ENCODE peak calls at places on chromosome 16, in nine cellular contexts. B is pancreas; X is neural crest cell; L is activated naive CD8-positive, alpha-beta T cell treated with anti-CD3 and anti-CD28 coated beads, Interleukin-2, amount 50 U/mL, for 16 hours; R is tibial artery; W is stimulated activated CD8-positive, alpha-beta memory T cell treated with anti-CD3 and anti-CD28 coated beads, Interleukin-4, amount 100 ng/mL, for 24 hours; F is HCEC 1CT; P is stimulated activated CD4-positive, alpha-beta T cell treated with anti-CD3 and anti-CD28 coated beads, Interleukin-4, amount 100 ng/mL, for 48 hours; C is adrenal gland. Z is an unnamed sample.

GRCh38 chr16:13390093-13390985 is 488.9 kb downstream of the SHISA9 start:
- DNase-seq in B (no peak), X (no peak), L (no peak), R (no peak), W (no peak), F (no peak), P (no peak), C (no peak), Z (peak)

GRCh38 chr16:3528406-3528805 is 27.6 kb downstream of the CLUAP1 start:
- DNase-seq in B (no peak), X (no peak), L (no peak), R (peak), W (no peak), F (no peak), P (no peak), C (no peak), Z (no peak)

GRCh38 chr16:5031601-5032000 is 2.1 kb downstream of the NAGPA start:
- DNase-seq in B (no peak), X (no peak), L (no peak), R (no peak), W (no peak), F (no peak), P (no peak), C (no peak), Z (no peak)

GRCh38 chr16:28010671-28011070 is 52.8 kb downstream of the GSG1L start:
- DNase-seq in B (no peak), X (no peak), L (no peak), R (no peak), W (no peak), F (no peak), P (no peak), C (no peak), Z (no peak)

GRCh38 chr16:30767767-30768465 is 5.8 kb downstream of the RNF40 start:
- DNase-seq in B (no peak), X (no peak), L (no peak), R (no peak), W (no peak), F (no peak), P (no peak), C (no peak), Z (no peak)

GRCh38 chr16:74448990-74449389 is 27.7 kb upstream of the CLEC18B start:
- DNase-seq in B (no peak), X (no peak), L (no peak), R (peak), W (no peak), F (peak), P (no peak), C (peak), Z (no peak)

GRCh38 chr16:85526132-85526731 is 86.9 kb upstream of the GSE1 start:
- DNase-seq in B (peak), X (no peak), L (no peak), R (no peak), W (no peak), F (no peak), P (no peak), C (no peak), Z (no peak)

GRCh38 chr16:7440886-7441400 is 108.3 kb downstream of the RBFOX1 start:
- DNase-seq in B (no peak), X (no peak), L (no peak), R (no peak), W (no peak), F (no peak), P (no peak), C (no peak), Z (no peak)

GRCh38 chr16:51154271-51155171 is 3.5 kb upstream of the SALL1 start:
- DNase-seq in B (no peak), X (peak), L (no peak), R (no peak), W (no peak), F (no peak), P (no peak), C (no peak), Z (no peak)

GRCh38 chr16:31472559-31473203 is 729 bp downstream of the TGFB1I1 start:
- DNase-seq in B (peak), X (no peak), L (no peak), R (peak), W (peak), F (peak), P (no peak), C (peak), Z (peak)

GRCh38 chr16:3058173-3059030 is 7.0 kb upstream of the IL32 start:
- DNase-seq in B (peak), X (no peak), L (no peak), R (no peak), W (no peak), F (peak), P (no peak), C (peak), Z (no peak)

GRCh38 chr16:8572919-8573724 is 17.2 kb downstream of the TMEM114 start:
- DNase-seq in B (no peak), X (no peak), L (no peak), R (no peak), W (no peak), F (peak), P (no peak), C (no peak), Z (no peak)

GRCh38 chr16:82695806-82696205 is 69.0 kb downstream of the CDH13 start:
- DNase-seq in B (no peak), X (no peak), L (no peak), R (no peak), W (no peak), F (no peak), P (no peak), C (no peak), Z (no peak)

GRCh38 chr16:68451656-68452055 is 3.3 kb upstream of the SMPD3 start:
- DNase-seq in B (no peak), X (no peak), L (no peak), R (no peak), W (no peak), F (no peak), P (no peak), C (no peak), Z (no peak)